ENCODE peak calls at places on chromosomes 2 and 18, in four cellular contexts. M, C, Q and X are unnamed samples.

GRCh38 chr2:206984206-206984605 is 44.9 kb downstream of the CPO start:
- DNase-seq in M (no peak), C (no peak), Q (no peak), X (no peak)

GRCh38 chr2:225120175-225120574 is 77.9 kb upstream of the DOCK10 start:
- DNase-seq in Q (no peak), C (no peak), M (no peak), X (no peak)

GRCh38 chr2:139142252-139142651 is 362.1 kb upstream of the NXPH2 start:
- DNase-seq in C (no peak), Q (no peak), M (peak; percentile 12), X (no peak)

GRCh38 chr18:48804856-48805610 is 145.7 kb downstream of the SMAD7 start:
- DNase-seq in Q (no peak), C (no peak), M (no peak), X (no peak)

GRCh38 chr2:52594036-52594435 is 1173.6 kb upstream of the CHAC2 start:
- DNase-seq in M (no peak), C (no peak), Q (no peak), X (no peak)

GRCh38 chr2:170535552-170535951 is 179.6 kb upstream of the SP5 start:
- DNase-seq in Q (no peak), C (no peak), M (no peak), X (no peak)

GRCh38 chr2:9737053-9737875 is 106.0 kb upstream of the TAF1B start:
- DNase-seq in M (peak; percentile 57), C (no peak), Q (no peak), X (no peak)

GRCh38 chr2:68837164-68837860 is 33.9 kb downstream of the BMP10 start:
- DNase-seq in M (peak; percentile 89), Q (peak; percentile 54), C (peak; percentile 13), X (no peak)

GRCh38 chr2:209114588-209114987 is 309.3 kb upstream of the MAP2 start:
- DNase-seq in Q (no peak), M (no peak), C (no peak), X (no peak)

GRCh38 chr2:28691774-28692281 is 59.8 kb upstream of the PPP1CB start:
- DNase-seq in M (no peak), C (no peak), Q (no peak), X (no peak)

GRCh38 chr18:65260030-65260429 is 490.8 kb upstream of the CDH7 start:
- DNase-seq in C (no peak), Q (no peak), M (no peak), X (no peak)

GRCh38 chr2:60550151-60550983 is 3.1 kb downstream of the BCL11A start:
- DNase-seq in M (peak; percentile 47), C (no peak), Q (peak; percentile 67), X (no peak)

GRCh38 chr2:134583997-134584520 is 134.7 kb downstream of the TMEM163 start:
- DNase-seq in C (no peak), Q (no peak), M (no peak), X (no peak)

GRCh38 chr2:240888130-240888889 is 7.6 kb downstream of the MAB21L4 start:
- DNase-seq in Q (no peak), M (no peak), C (no peak), X (no peak)

GRCh38 chr2:11370377-11371098 is 26.1 kb upstream of the ROCK2 start:
- DNase-seq in M (no peak), Q (no peak), C (no peak), X (no peak)

GRCh38 chr2:150716186-150716585 is 228.7 kb upstream of the RND3 start:
- DNase-seq in C (no peak), M (no peak), Q (no peak), X (no peak)

DNA sequence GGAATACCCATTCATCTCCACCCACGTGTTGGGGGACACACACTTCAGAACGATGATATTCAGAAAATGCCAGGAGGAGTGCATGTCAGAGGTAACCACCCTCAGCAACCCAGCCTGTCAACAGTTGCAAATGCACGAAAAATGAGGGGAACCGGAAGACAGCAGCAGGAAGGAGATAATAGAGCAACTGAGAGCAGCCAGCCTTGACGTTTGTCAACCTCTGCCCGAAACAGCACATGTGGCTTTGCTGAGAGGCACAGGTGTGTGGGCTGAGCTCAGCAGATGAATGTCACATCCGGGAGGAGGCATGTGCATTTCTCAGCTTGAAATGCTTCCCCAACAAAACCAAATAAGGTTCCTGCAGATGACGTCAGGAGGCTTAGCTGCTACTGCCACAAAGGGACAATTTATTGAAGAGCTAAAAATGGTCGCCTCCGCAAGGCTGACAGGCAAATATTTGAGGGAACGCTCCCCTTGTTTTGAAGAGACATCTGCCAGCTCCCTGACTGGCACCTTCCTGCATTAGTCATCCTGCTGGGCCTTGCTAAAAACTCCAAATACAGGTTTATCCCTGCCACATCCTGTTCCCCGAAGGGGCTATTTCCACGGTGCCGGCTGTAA is 419.0 kb downstream of the NBAS start:
- DNase-seq in Q (no peak), C (peak; percentile 84), M (no peak), X (peak; percentile 66)
- TF ChIP-seq SPI1 in Q (no peak), C (peak; percentile 9), M (no peak), X (peak; percentile 46)

DNA sequence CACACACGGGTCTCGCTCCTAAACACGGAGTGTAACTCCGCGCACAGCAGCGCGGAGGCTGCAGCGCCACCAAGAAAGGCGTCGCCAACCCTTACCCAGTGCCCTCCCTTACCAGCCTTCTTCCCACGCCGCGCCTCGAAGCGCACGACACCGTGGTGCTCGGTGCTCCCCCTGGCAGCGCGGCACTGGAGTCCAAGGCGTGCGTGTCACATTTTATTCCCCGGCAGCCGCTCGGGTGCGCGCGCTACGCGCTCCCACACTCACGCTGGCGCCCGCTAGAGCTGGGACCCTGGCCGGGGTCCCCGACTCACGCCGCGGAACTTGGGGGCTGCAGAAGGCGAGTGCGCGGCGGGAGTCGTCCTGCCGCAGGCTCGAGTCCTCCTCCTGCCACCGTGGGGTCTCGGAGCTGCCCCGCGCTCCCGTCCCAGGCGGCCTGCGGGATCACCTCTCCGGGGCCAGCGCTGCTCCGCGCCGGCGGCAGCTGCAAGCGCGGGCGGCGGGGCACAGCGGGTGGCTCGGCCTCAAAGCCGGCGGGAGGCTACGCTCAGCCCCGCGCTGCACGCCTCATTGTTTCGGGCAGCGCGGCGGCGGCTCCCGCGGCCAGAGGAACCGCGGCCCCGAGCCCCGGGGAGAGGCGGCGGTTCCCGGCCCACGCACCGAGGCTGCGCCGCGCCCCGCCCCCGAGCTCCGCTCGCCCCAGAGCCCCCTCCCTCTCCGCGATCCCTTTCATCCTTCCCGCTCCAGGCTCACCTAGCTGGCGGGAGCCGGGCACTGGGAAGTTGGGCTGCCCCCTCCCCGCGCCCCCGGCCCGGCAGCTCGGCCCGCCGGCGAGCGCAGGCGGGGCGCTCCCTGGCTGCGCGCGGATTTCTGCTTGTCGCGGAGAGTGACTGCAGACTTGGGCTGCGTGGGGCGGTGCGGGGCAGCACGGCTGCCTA is at the start of gene ST6GAL2:
- DNase-seq in M (no peak), Q (no peak), C (no peak), X (peak; percentile 13)
- TF ChIP-seq SPI1 in M (no peak), Q (no peak), C (no peak), X (no peak)

GRCh38 chr2:46657042-46657504 is 177.7 kb downstream of the TMEM247 start:
- DNase-seq in M (peak; percentile 30), C (no peak), Q (peak; percentile 16), X (peak; percentile 25)
- TF ChIP-seq SPI1 in M (no peak), C (no peak), Q (no peak), X (no peak)

DNA sequence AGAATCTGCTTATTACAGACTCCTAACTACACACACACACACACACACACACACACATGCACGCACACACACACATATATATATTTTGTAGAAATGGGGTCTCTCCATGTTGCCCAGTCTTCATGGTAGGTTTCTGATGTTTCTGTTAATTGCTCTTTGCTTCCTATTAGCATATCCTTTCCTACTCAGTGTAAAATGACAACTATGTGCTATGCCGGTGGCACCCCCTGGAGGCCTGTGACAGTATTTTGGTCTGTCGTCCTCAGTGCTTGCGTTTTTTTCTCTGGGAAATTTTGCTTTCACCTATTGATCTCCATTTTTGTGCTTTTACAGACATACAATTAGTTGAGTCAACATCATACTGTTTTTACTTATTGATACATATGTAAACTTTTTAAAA is 322.1 kb downstream of the LRRTM1 start:
- DNase-seq in M (peak; percentile 58), C (no peak), Q (no peak), X (no peak)
- TF ChIP-seq SPI1 in M (no peak), C (no peak), Q (no peak), X (no peak)

GRCh38 chr2:70903171-70903570 is 32.5 kb upstream of the ATP6V1B1 start:
- DNase-seq in C (no peak), M (no peak), Q (no peak), X (no peak)

GRCh38 chr2:70903641-70904340 is 31.9 kb upstream of the ATP6V1B1 start:
- DNase-seq in M (no peak), C (no peak), Q (no peak), X (no peak)

GRCh38 chr2:70902579-70902978 is 33.1 kb upstream of the ATP6V1B1 start:
- DNase-seq in C (no peak), M (no peak), Q (no peak), X (no peak)

GRCh38 chr2:70902067-70902442 is 33.6 kb upstream of the ATP6V1B1 start:
- DNase-seq in Q (no peak), M (no peak), C (no peak), X (no peak)

DNA sequence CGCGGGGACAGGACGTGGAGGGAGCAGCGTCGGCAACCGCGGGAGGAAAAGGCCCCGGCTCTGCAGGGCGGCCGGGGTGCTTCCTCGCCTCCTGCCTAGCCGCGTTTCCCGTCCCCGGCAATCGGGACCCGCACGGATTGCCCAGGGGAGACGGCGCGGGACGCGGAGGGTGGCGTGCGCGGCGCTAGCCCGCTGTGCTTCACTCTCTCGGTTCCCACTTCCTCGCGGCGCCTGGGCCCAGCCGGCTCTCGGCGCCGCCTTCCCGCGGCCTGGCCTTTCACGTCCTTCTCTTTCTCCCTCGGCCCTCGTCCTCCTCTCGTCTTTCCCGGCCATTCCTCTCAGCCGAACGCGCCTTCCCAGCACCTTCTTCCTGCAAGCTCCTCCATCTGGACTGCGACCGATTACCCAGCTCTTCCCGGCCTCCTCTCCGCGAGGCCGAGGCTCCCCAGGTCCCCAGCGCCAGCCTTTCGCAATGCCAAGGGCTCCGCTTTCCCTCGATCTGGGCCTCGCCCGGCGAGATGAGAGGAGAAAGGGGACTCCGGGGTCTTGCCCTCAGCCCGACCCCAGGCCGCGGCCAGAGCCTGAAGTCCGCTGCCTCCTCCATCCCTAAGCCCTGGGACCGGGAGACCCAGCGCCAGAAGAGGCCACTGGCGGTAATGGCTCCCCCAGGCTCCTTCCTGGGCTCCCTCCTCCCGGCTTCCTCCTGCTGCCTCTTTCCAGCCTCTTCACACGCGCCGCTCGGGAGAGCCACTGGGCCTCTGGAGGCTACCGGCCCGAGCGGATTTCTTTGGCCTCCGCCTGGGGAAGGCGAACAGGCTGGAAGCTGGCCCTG is 34.2 kb upstream of the ATP6V1B1 start:
- DNase-seq in M (no peak), C (no peak), Q (no peak), X (no peak)
- TF ChIP-seq SPI1 in M (no peak), C (no peak), Q (no peak), X (no peak)

DNA sequence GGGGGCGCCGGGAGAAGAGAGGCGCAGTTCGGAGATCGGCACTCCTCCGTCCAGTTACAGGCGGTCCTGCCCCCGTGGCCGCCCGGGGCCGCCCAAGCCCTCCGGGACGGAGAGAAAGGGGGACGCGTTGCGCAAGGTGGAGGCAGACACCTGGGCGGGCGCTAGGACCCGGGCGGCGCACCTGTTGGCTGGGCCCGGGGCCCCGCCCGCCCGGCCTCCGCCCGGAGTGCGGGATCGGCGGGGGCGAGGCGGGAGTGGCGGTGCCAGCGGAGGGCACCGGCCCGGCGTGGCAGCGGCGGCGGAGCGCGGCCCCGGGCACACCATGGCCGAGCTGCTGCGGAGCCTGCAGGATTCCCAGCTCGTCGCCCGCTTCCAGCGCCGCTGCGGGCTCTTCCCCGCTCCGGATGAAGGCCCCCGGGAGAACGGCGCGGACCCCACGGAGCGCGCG is at the start of gene SGPP2:
- DNase-seq in C (no peak), Q (no peak), M (no peak), X (peak; percentile 49)
- TF ChIP-seq SPI1 in C (no peak), Q (no peak), M (no peak), X (no peak)